ENCODE peak calls at places on chromosomes 1 and 21, in six cellular contexts. One of them, this sample, is unnamed.

GRCh38 chr21:45388611-45389296 is 16.2 kb upstream of the COL18A1 start:
- DNase-seq in NB4: no peak
- DNase-seq in K562: no peak
- DNase-seq in A549: no peak
- DNase-seq in GM12878: no peak
- DNase-seq in endothelial cell of umbilical vein: no peak
- DNase-seq in this sample: no peak

GRCh38 chr1:53944469-53945182 is 873 bp downstream of the IFT25 start:
- DNase-seq in A549: no peak
- DNase-seq in GM12878: no peak
- DNase-seq in endothelial cell of umbilical vein: no peak
- DNase-seq in NB4: no peak
- DNase-seq in K562: no peak
- DNase-seq in this sample: no peak

GRCh38 chr1:201447911-201448871 is 20.8 kb downstream of the PHLDA3 start:
- DNase-seq in endothelial cell of umbilical vein: peak; percentile 57
- DNase-seq in K562: peak; percentile 94
- DNase-seq in NB4: peak; percentile 66
- DNase-seq in A549: peak; percentile 84
- DNase-seq in GM12878: no peak
- DNase-seq in this sample: peak; percentile 56

GRCh38 chr1:27076803-27077202 is 64.2 kb upstream of the TENT5B start:
- DNase-seq in A549: no peak
- DNase-seq in endothelial cell of umbilical vein: no peak
- DNase-seq in GM12878: no peak
- DNase-seq in NB4: no peak
- DNase-seq in K562: no peak
- DNase-seq in this sample: no peak

GRCh38 chr1:226960256-226960655 is 20.2 kb downstream of the COQ8A start:
- DNase-seq in NB4: no peak
- DNase-seq in A549: no peak
- DNase-seq in GM12878: no peak
- DNase-seq in endothelial cell of umbilical vein: no peak
- DNase-seq in K562: no peak
- DNase-seq in this sample: no peak

GRCh38 chr1:23485002-23485332 is 988 bp upstream of the ASAP3 start:
- DNase-seq in endothelial cell of umbilical vein: no peak
- DNase-seq in K562: peak; percentile 40
- DNase-seq in A549: no peak
- DNase-seq in GM12878: no peak
- DNase-seq in NB4: no peak
- DNase-seq in this sample: no peak

GRCh38 chr1:223819730-223820514 is 25.8 kb downstream of the TP53BP2 start:
- DNase-seq in NB4: no peak
- DNase-seq in A549: peak; percentile 34
- DNase-seq in GM12878: no peak
- DNase-seq in endothelial cell of umbilical vein: no peak
- DNase-seq in K562: no peak
- DNase-seq in this sample: no peak

GRCh38 chr1:84366786-84367185 is 31.5 kb upstream of the DNASE2B start:
- DNase-seq in K562: no peak
- DNase-seq in NB4: no peak
- DNase-seq in GM12878: no peak
- DNase-seq in A549: no peak
- DNase-seq in endothelial cell of umbilical vein: no peak
- DNase-seq in this sample: no peak

GRCh38 chr1:43436371-43436770 is 17.4 kb downstream of the HYI start:
- DNase-seq in K562: no peak
- DNase-seq in A549: no peak
- DNase-seq in endothelial cell of umbilical vein: no peak
- DNase-seq in NB4: no peak
- DNase-seq in GM12878: no peak
- DNase-seq in this sample: no peak

GRCh38 chr1:164678289-164678688 is 119.3 kb downstream of the PBX1 start:
- DNase-seq in K562: no peak
- DNase-seq in A549: no peak
- DNase-seq in NB4: no peak
- DNase-seq in endothelial cell of umbilical vein: no peak
- DNase-seq in GM12878: no peak
- DNase-seq in this sample: no peak

GRCh38 chr1:213120386-213120785 is 69.3 kb downstream of the RPS6KC1 start:
- DNase-seq in endothelial cell of umbilical vein: peak; percentile 17
- DNase-seq in NB4: no peak
- DNase-seq in A549: no peak
- DNase-seq in K562: no peak
- DNase-seq in GM12878: no peak
- DNase-seq in this sample: no peak

GRCh38 chr1:163168053-163168452 is 34.7 kb downstream of the RGS5 start:
- DNase-seq in NB4: no peak
- DNase-seq in endothelial cell of umbilical vein: peak; percentile 98
- DNase-seq in K562: no peak
- DNase-seq in GM12878: no peak
- DNase-seq in A549: peak; percentile 26
- DNase-seq in this sample: no peak

GRCh38 chr1:78383923-78384322 is 106.9 kb upstream of the PTGFR start:
- DNase-seq in A549: no peak
- DNase-seq in K562: no peak
- DNase-seq in NB4: no peak
- DNase-seq in GM12878: no peak
- DNase-seq in endothelial cell of umbilical vein: no peak
- DNase-seq in this sample: no peak

GRCh38 chr1:33137800-33138199 is 44.0 kb downstream of the TRIM62 start:
- DNase-seq in endothelial cell of umbilical vein: peak; percentile 50
- DNase-seq in A549: no peak
- DNase-seq in NB4: no peak
- DNase-seq in GM12878: no peak
- DNase-seq in K562: peak; percentile 56
- DNase-seq in this sample: peak; percentile 32

GRCh38 chr1:81174811-81175476 is 625.8 kb upstream of the ADGRL2 start:
- DNase-seq in endothelial cell of umbilical vein: peak; percentile 11
- DNase-seq in GM12878: no peak
- DNase-seq in K562: no peak
- DNase-seq in NB4: peak; percentile 3
- DNase-seq in A549: peak; percentile 40
- DNase-seq in this sample: no peak

GRCh38 chr1:9004731-9005708 is 21.2 kb downstream of the SLC2A7 start:
- DNase-seq in K562: peak; percentile 91
- DNase-seq in GM12878: no peak
- DNase-seq in NB4: peak; percentile 80
- DNase-seq in A549: peak; percentile 83
- DNase-seq in endothelial cell of umbilical vein: peak; percentile 85
- DNase-seq in this sample: peak; percentile 60

GRCh38 chr1:62175568-62176179 is 19.0 kb upstream of the L1TD1 start:
- DNase-seq in A549: peak; percentile 41
- DNase-seq in NB4: peak; percentile 53
- DNase-seq in endothelial cell of umbilical vein: peak; percentile 49
- DNase-seq in GM12878: no peak
- DNase-seq in K562: peak; percentile 25
- DNase-seq in this sample: peak; percentile 47

GRCh38 chr1:24923485-24924113 is 6.5 kb downstream of the RUNX3 start:
- DNase-seq in endothelial cell of umbilical vein: no peak
- DNase-seq in GM12878: peak; percentile 76
- DNase-seq in K562: no peak
- DNase-seq in A549: no peak
- DNase-seq in NB4: no peak
- DNase-seq in this sample: no peak

GRCh38 chr1:65630855-65631254 is 161.8 kb upstream of the PDE4B start:
- DNase-seq in K562: no peak
- DNase-seq in NB4: no peak
- DNase-seq in A549: no peak
- DNase-seq in endothelial cell of umbilical vein: peak; percentile 77
- DNase-seq in GM12878: no peak
- DNase-seq in this sample: no peak

GRCh38 chr21:28827422-28827821 is 165.3 kb downstream of the LTN1 start:
- DNase-seq in endothelial cell of umbilical vein: no peak
- DNase-seq in NB4: peak; percentile 25
- DNase-seq in A549: no peak
- DNase-seq in K562: no peak
- DNase-seq in GM12878: no peak
- DNase-seq in this sample: no peak

GRCh38 chr1:94927405-94928175 is 680 bp upstream of the CNN3 start:
- DNase-seq in endothelial cell of umbilical vein: no peak
- DNase-seq in A549: peak; percentile 27
- DNase-seq in GM12878: no peak
- DNase-seq in K562: no peak
- DNase-seq in NB4: no peak
- DNase-seq in this sample: peak; percentile 59

GRCh38 chr1:94925561-94926364 is 1.1 kb downstream of the CNN3 start:
- DNase-seq in A549: peak; percentile 48
- DNase-seq in endothelial cell of umbilical vein: peak; percentile 81
- DNase-seq in K562: no peak
- DNase-seq in NB4: peak; percentile 23
- DNase-seq in GM12878: peak; percentile 5
- DNase-seq in this sample: peak; percentile 89

GRCh38 chr1:94924967-94925366 is 1.9 kb downstream of the CNN3 start:
- DNase-seq in NB4: no peak
- DNase-seq in K562: no peak
- DNase-seq in A549: no peak
- DNase-seq in GM12878: no peak
- DNase-seq in endothelial cell of umbilical vein: peak; percentile 59
- DNase-seq in this sample: no peak

GRCh38 chr1:94926915-94927404 is at the start of gene CNN3:
- DNase-seq in GM12878: peak; percentile 4
- DNase-seq in A549: peak; percentile 87
- DNase-seq in K562: peak; percentile 66
- DNase-seq in NB4: no peak
- DNase-seq in endothelial cell of umbilical vein: peak; percentile 93
- DNase-seq in this sample: peak; percentile 82

DNA sequence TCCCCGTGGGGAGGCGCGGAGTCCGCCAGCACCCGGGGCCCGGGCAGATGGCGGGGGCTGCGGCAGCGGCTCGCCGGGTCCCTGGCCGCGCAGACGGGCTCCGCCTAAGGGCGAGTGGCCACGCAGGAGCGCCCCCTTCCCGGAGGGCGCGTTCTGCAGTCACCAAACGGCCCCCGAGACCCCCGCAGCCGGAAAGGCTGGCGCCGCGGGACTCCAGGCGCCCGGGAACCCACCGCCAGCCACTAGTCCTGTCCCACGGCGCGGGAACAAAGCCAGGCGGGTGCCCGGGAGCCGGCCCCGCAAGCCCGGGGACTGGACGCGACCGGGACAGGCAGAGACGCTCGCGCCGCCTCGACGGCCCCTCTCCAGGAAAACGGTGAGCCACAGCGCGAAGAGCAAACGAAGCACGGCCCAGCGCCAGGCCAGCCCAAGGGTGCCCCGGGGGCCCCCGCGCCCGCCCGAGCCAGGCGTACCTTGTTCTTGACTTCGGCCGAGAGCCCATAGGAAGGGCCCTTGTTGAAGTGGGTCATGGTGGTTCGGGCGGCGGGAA is 470 bp downstream of the CNN3 start:
- DNase-seq in A549: peak; percentile 45
- DNase-seq in endothelial cell of umbilical vein: peak; percentile 73
- DNase-seq in NB4: no peak
- DNase-seq in GM12878: no peak
- DNase-seq in K562: no peak
- DNase-seq in this sample: peak; percentile 36
- TF ChIP-seq MYC in A549: no peak
- TF ChIP-seq MYC in endothelial cell of umbilical vein: no peak
- TF ChIP-seq MYC in NB4: no peak
- TF ChIP-seq MYC in GM12878: no peak
- TF ChIP-seq MYC in K562: no peak
- TF ChIP-seq MYC in this sample: no peak

DNA sequence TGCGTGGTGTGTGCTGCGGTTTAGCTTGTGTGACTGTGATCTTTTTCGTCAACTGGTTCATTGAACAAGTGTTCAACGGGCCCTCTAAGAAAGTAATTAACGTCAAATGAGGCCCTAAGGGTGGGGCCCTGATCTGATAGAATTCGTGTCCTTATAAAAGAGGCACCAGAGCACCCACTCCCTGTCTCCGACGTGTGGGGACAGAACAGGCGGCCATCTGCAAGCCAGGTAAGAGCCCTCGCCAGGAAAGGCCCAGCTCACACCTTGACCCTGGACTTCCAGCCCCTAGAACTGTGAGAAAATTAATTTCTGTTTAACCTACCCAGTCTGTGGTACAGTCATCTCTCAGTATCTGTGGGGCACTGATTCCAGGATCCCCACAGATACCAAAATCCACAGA is 20.4 kb upstream of the SAMD11 start:
- DNase-seq in K562: no peak
- DNase-seq in A549: no peak
- DNase-seq in NB4: no peak
- DNase-seq in endothelial cell of umbilical vein: no peak
- DNase-seq in GM12878: no peak
- DNase-seq in this sample: no peak
- TF ChIP-seq MYC in K562: no peak
- TF ChIP-seq MYC in A549: no peak
- TF ChIP-seq MYC in NB4: no peak
- TF ChIP-seq MYC in endothelial cell of umbilical vein: no peak
- TF ChIP-seq MYC in GM12878: no peak
- TF ChIP-seq MYC in this sample: no peak

GRCh38 chr21:39095681-39096080 is 87.6 kb downstream of the PSMG1 start:
- DNase-seq in GM12878: no peak
- DNase-seq in endothelial cell of umbilical vein: peak; percentile 50
- DNase-seq in NB4: no peak
- DNase-seq in K562: no peak
- DNase-seq in A549: no peak
- DNase-seq in this sample: no peak

GRCh38 chr21:39093526-39093925 is 89.7 kb downstream of the PSMG1 start:
- DNase-seq in A549: no peak
- DNase-seq in K562: no peak
- DNase-seq in GM12878: no peak
- DNase-seq in endothelial cell of umbilical vein: no peak
- DNase-seq in NB4: no peak
- DNase-seq in this sample: no peak

GRCh38 chr21:39096754-39097153 is 86.5 kb downstream of the PSMG1 start:
- DNase-seq in endothelial cell of umbilical vein: no peak
- DNase-seq in A549: no peak
- DNase-seq in NB4: no peak
- DNase-seq in GM12878: no peak
- DNase-seq in K562: no peak
- DNase-seq in this sample: no peak

GRCh38 chr21:39094087-39094785 is 89.0 kb downstream of the PSMG1 start:
- DNase-seq in A549: no peak
- DNase-seq in K562: no peak
- DNase-seq in NB4: peak; percentile 67
- DNase-seq in GM12878: no peak
- DNase-seq in endothelial cell of umbilical vein: no peak
- DNase-seq in this sample: no peak

GRCh38 chr21:39094847-39095525 is 88.3 kb downstream of the PSMG1 start:
- DNase-seq in A549: peak; percentile 88
- DNase-seq in endothelial cell of umbilical vein: peak; percentile 12
- DNase-seq in GM12878: no peak
- DNase-seq in K562: peak; percentile 37
- DNase-seq in NB4: no peak
- DNase-seq in this sample: peak; percentile 99
- TF ChIP-seq MYC in A549: no peak
- TF ChIP-seq MYC in endothelial cell of umbilical vein: no peak
- TF ChIP-seq MYC in GM12878: no peak
- TF ChIP-seq MYC in K562: peak; percentile 26
- TF ChIP-seq MYC in NB4: no peak
- TF ChIP-seq MYC in this sample: peak; percentile 34

DNA sequence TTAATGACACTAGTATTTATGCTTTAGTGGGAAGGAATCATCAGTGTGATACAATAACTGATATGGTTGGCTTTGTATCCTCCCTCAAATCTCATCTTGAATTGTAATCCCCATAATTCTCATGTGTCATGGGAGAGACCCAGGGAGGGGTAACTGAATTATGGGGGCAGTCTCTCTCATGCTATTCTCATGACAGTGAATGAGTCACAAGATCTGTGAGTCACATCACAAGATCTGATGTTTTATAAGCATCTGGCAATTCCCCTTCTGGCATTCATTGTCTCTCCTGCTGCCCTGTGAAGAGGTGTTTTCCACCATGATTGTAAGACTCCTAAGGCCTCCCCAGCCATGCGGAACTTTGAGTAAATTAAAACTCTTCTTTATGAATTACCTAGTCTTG is 1760.3 kb downstream of the NCAM2 start:
- DNase-seq in GM12878: no peak
- DNase-seq in NB4: no peak
- DNase-seq in K562: no peak
- DNase-seq in A549: no peak
- DNase-seq in endothelial cell of umbilical vein: peak; percentile 28
- DNase-seq in this sample: no peak
- TF ChIP-seq MYC in GM12878: no peak
- TF ChIP-seq MYC in NB4: no peak
- TF ChIP-seq MYC in K562: no peak
- TF ChIP-seq MYC in A549: no peak
- TF ChIP-seq MYC in endothelial cell of umbilical vein: no peak
- TF ChIP-seq MYC in this sample: no peak